ENCODE peak calls at places on chromosomes 16 and 17, in seven cellular contexts. K, R, U, D, P, N and J are unnamed samples.

GRCh38 chr17:33522623-33523022 is 229.5 kb upstream of the ASIC2 start:
- DNase-seq in K (no peak), R (no peak), U (no peak), D (no peak), P (no peak), N (no peak), J (no peak)

GRCh38 chr16:87160752-87161337 is 156.3 kb downstream of the C16orf95 start:
- DNase-seq in K (no peak), R (no peak), U (no peak), D (no peak), P (no peak), N (no peak), J (no peak)

GRCh38 chr17:44223574-44224046 is 4.1 kb upstream of the UBTF start:
- DNase-seq in K (no peak), R (no peak), U (no peak), D (no peak), P (no peak), N (peak), J (peak)

GRCh38 chr16:11675561-11676511 is 7.6 kb downstream of the SNN start:
- DNase-seq in K (no peak), R (no peak), U (no peak), D (no peak), P (no peak), N (peak), J (no peak)

GRCh38 chr17:15963670-15964110 is 18.8 kb downstream of the ADORA2B start:
- DNase-seq in K (no peak), R (no peak), U (no peak), D (no peak), P (no peak), N (peak), J (no peak)

GRCh38 chr16:17396762-17397498 is 73.8 kb downstream of the XYLT1 start:
- DNase-seq in K (peak), R (no peak), U (no peak), D (peak), P (peak), N (no peak), J (peak)

GRCh38 chr17:1714488-1714979 is 4.4 kb upstream of the TLCD2 start:
- DNase-seq in K (peak), R (peak), U (no peak), D (no peak), P (peak), N (peak), J (peak)

GRCh38 chr16:14475370-14476139 is 154.5 kb downstream of the PARN start:
- DNase-seq in K (no peak), R (no peak), U (no peak), D (no peak), P (no peak), N (no peak), J (no peak)

GRCh38 chr17:33287096-33287495 is 6.0 kb downstream of the ASIC2 start:
- DNase-seq in K (no peak), R (no peak), U (no peak), D (no peak), P (no peak), N (no peak), J (no peak)

GRCh38 chr16:69285240-69285639 is 25.9 kb upstream of the VPS4A start:
- DNase-seq in K (no peak), R (no peak), U (no peak), D (no peak), P (no peak), N (no peak), J (no peak)

GRCh38 chr17:28717578-28718316 is at the start of gene RAB34:
- DNase-seq in K (peak), R (peak), U (no peak), D (no peak), P (peak), N (peak), J (peak)

GRCh38 chr17:77419547-77420475 is 279.0 kb downstream of the SEC14L1 start:
- DNase-seq in K (peak), R (no peak), U (no peak), D (no peak), P (no peak), N (no peak), J (no peak)

GRCh38 chr16:85898521-85899442 is at the start of gene IRF8:
- DNase-seq in K (peak), R (no peak), U (peak), D (peak), P (peak), N (peak), J (peak)

GRCh38 chr17:40247926-40248495 is 28.9 kb downstream of the WIPF2 start:
- DNase-seq in K (no peak), R (no peak), U (no peak), D (no peak), P (peak), N (no peak), J (peak)

GRCh38 chr16:75273054-75273925 is 21.9 kb upstream of the BCAR1 start:
- DNase-seq in K (no peak), R (no peak), U (no peak), D (no peak), P (no peak), N (peak), J (no peak)

GRCh38 chr17:78057113-78057740 is 71.3 kb downstream of the TMC6 start:
- DNase-seq in K (no peak), R (no peak), U (no peak), D (no peak), P (no peak), N (no peak), J (no peak)

GRCh38 chr17:78933025-78933958 is 8.1 kb upstream of the TIMP2 start:
- DNase-seq in K (peak), R (no peak), U (no peak), D (peak), P (peak), N (peak), J (peak)

GRCh38 chr16:81480856-81481821 is 36.5 kb downstream of the CMIP start:
- DNase-seq in K (peak), R (no peak), U (peak), D (no peak), P (peak), N (peak), J (no peak)

GRCh38 chr17:21031756-21032396 is 10.9 kb downstream of the USP22 start:
- DNase-seq in K (no peak), R (no peak), U (no peak), D (no peak), P (no peak), N (no peak), J (no peak)

GRCh38 chr17:45868276-45868675 is 23.6 kb downstream of the SPPL2C start:
- DNase-seq in K (no peak), R (no peak), U (no peak), D (no peak), P (no peak), N (no peak), J (no peak)

GRCh38 chr16:8253718-8254117 is 336.6 kb downstream of the TMEM114 start:
- DNase-seq in K (no peak), R (no peak), U (no peak), D (no peak), P (no peak), N (no peak), J (peak)

GRCh38 chr16:67967183-67967955 is 1.1 kb downstream of the SLC12A4 start:
- DNase-seq in K (no peak), R (no peak), U (peak), D (no peak), P (no peak), N (peak), J (peak)

GRCh38 chr16:4182581-4183257 is 59.2 kb downstream of the SRL start:
- DNase-seq in K (no peak), R (no peak), U (no peak), D (no peak), P (no peak), N (no peak), J (no peak)

GRCh38 chr17:19307521-19307920 is 55.0 kb downstream of the B9D1 start:
- DNase-seq in K (no peak), R (no peak), U (no peak), D (no peak), P (no peak), N (no peak), J (no peak)

GRCh38 chr16:49529646-49530045 is 156.0 kb downstream of the C16orf78 start:
- DNase-seq in K (no peak), R (no peak), U (no peak), D (no peak), P (no peak), N (no peak), J (no peak)

GRCh38 chr17:49715717-49716279 is 8.0 kb upstream of the SLC35B1 start:
- DNase-seq in K (peak), R (no peak), U (no peak), D (peak), P (no peak), N (no peak), J (no peak)

GRCh38 chr17:35981908-35982330 is 622 bp upstream of the CCL16 start:
- DNase-seq in K (no peak), R (no peak), U (peak), D (no peak), P (no peak), N (no peak), J (no peak)

GRCh38 chr17:50205111-50205821 is 3.8 kb upstream of the COL1A1 start:
- DNase-seq in K (no peak), R (no peak), U (no peak), D (no peak), P (no peak), N (no peak), J (no peak)

GRCh38 chr16:70635356-70636016 is 10.9 kb upstream of the IL34 start:
- DNase-seq in K (no peak), R (no peak), U (no peak), D (no peak), P (no peak), N (no peak), J (no peak)